ENCODE peak calls at places on chromosomes 2 and 18, in four cellular contexts. One of them, this sample, is unnamed.

GRCh38 chr2:197208841-197209240 is 101.7 kb downstream of the ANKRD44 start:
- DNase-seq in NCI-H1092: no peak
- DNase-seq in H9: no peak
- DNase-seq in ureter: no peak
- DNase-seq in this sample: no peak

GRCh38 chr2:54030814-54031213 is 60.0 kb upstream of the PSME4 start:
- DNase-seq in NCI-H1092: no peak
- DNase-seq in H9: no peak
- DNase-seq in ureter: no peak
- DNase-seq in this sample: no peak

GRCh38 chr2:64698668-64699444 is 45.1 kb upstream of the SERTAD2 start:
- DNase-seq in NCI-H1092: no peak
- DNase-seq in H9: no peak
- DNase-seq in ureter: no peak
- DNase-seq in this sample: no peak

GRCh38 chr2:41919135-41919534 is 128.7 kb upstream of the PKDCC start:
- DNase-seq in NCI-H1092: no peak
- DNase-seq in H9: no peak
- DNase-seq in ureter: no peak
- DNase-seq in this sample: no peak

GRCh38 chr2:156672569-156673270 is 236.5 kb downstream of the GPD2 start:
- DNase-seq in NCI-H1092: no peak
- DNase-seq in H9: no peak
- DNase-seq in ureter: no peak
- DNase-seq in this sample: no peak

GRCh38 chr2:239313251-239313650 is 87.6 kb downstream of the HDAC4 start:
- DNase-seq in NCI-H1092: no peak
- DNase-seq in H9: no peak
- DNase-seq in ureter: peak
- DNase-seq in this sample: no peak

GRCh38 chr2:85728883-85729824 is 24.6 kb upstream of the ATOH8 start:
- DNase-seq in NCI-H1092: peak
- DNase-seq in H9: peak
- DNase-seq in ureter: peak
- DNase-seq in this sample: peak

GRCh38 chr18:23099621-23100020 is 35.7 kb upstream of the CABLES1 start:
- DNase-seq in NCI-H1092: no peak
- DNase-seq in H9: no peak
- DNase-seq in ureter: peak
- DNase-seq in this sample: no peak

GRCh38 chr2:219001577-219002394 is 8.6 kb upstream of the CRYBA2 start:
- DNase-seq in NCI-H1092: peak
- DNase-seq in H9: peak
- DNase-seq in ureter: peak
- DNase-seq in this sample: no peak

GRCh38 chr2:151826737-151827157 is 1.5 kb downstream of the ARL5A start:
- DNase-seq in NCI-H1092: no peak
- DNase-seq in H9: no peak
- DNase-seq in ureter: no peak
- DNase-seq in this sample: no peak

GRCh38 chr2:118584380-118584779 is 263.1 kb downstream of the EN1 start:
- DNase-seq in NCI-H1092: no peak
- DNase-seq in H9: no peak
- DNase-seq in ureter: no peak
- DNase-seq in this sample: no peak

GRCh38 chr2:224308267-224308911 is 93.5 kb downstream of the FAM124B start:
- DNase-seq in NCI-H1092: no peak
- DNase-seq in H9: no peak
- DNase-seq in ureter: no peak
- DNase-seq in this sample: no peak

GRCh38 chr18:79643049-79643765 is 36.4 kb upstream of the CTDP1 start:
- DNase-seq in NCI-H1092: no peak
- DNase-seq in H9: no peak
- DNase-seq in ureter: no peak
- DNase-seq in this sample: no peak

GRCh38 chr2:219293736-219294201 is 14.6 kb downstream of the DNAJB2 start:
- DNase-seq in NCI-H1092: no peak
- DNase-seq in H9: no peak
- DNase-seq in ureter: no peak
- DNase-seq in this sample: no peak

GRCh38 chr2:79040967-79041582 is 15.6 kb downstream of the REG3G start:
- DNase-seq in NCI-H1092: no peak
- DNase-seq in H9: no peak
- DNase-seq in ureter: no peak
- DNase-seq in this sample: no peak

GRCh38 chr2:42957109-42958035 is 165.0 kb upstream of the HAAO start:
- DNase-seq in NCI-H1092: no peak
- DNase-seq in H9: no peak
- DNase-seq in ureter: no peak
- DNase-seq in this sample: no peak

GRCh38 chr18:65336411-65336810 is 414.4 kb upstream of the CDH7 start:
- DNase-seq in NCI-H1092: no peak
- DNase-seq in H9: no peak
- DNase-seq in ureter: no peak
- DNase-seq in this sample: no peak

GRCh38 chr2:191728710-191729597 is 51.0 kb downstream of the NABP1 start:
- DNase-seq in NCI-H1092: no peak
- DNase-seq in H9: no peak
- DNase-seq in ureter: no peak
- DNase-seq in this sample: no peak

GRCh38 chr2:65436825-65437221 is 4.4 kb upstream of the SPRED2 start:
- DNase-seq in NCI-H1092: no peak
- DNase-seq in H9: no peak
- DNase-seq in ureter: no peak
- DNase-seq in this sample: no peak

GRCh38 chr2:97982621-97983020 is 13.1 kb downstream of the TMEM131 start:
- DNase-seq in NCI-H1092: no peak
- DNase-seq in H9: no peak
- DNase-seq in ureter: no peak
- DNase-seq in this sample: no peak

GRCh38 chr2:238143239-238143951 is 4.9 kb downstream of the KLHL30 start:
- DNase-seq in NCI-H1092: no peak
- DNase-seq in H9: no peak
- DNase-seq in ureter: no peak
- DNase-seq in this sample: no peak

GRCh38 chr2:205858781-205859478 is 176.6 kb downstream of the NRP2 start:
- DNase-seq in NCI-H1092: no peak
- DNase-seq in H9: no peak
- DNase-seq in ureter: no peak
- DNase-seq in this sample: no peak

GRCh38 chr2:238882083-238882755 is 34.3 kb downstream of the TWIST2 start:
- DNase-seq in NCI-H1092: no peak
- DNase-seq in H9: no peak
- DNase-seq in ureter: no peak
- DNase-seq in this sample: no peak

GRCh38 chr2:63977904-63978303 is 41.3 kb downstream of the VPS54 start:
- DNase-seq in NCI-H1092: no peak
- DNase-seq in H9: no peak
- DNase-seq in ureter: no peak
- DNase-seq in this sample: no peak

This sample was measured in activated naive CD8-positive, alpha-beta T cell treated with anti-CD3 and anti-CD28 coated beads, Interleukin-2, amount 50 U/mL, for 16 hours.